ENCODE peak calls at places on chromosomes 12 and 14, in six cellular contexts. One of them, this sample, is unnamed.
A peak's percentile ranks its signal among the peaks of the same experiment; 100 is the strongest.

GRCh38 chr14:90419200-90419599 is 22.4 kb downstream of the CALM1 start:
- DNase-seq in A549: peak; percentile 35
- DNase-seq in GM12878: no peak
- DNase-seq in endothelial cell of umbilical vein: peak; percentile 100
- DNase-seq in K562: no peak
- DNase-seq in HepG2: no peak
- DNase-seq in this sample: no peak

GRCh38 chr12:4483885-4484823 is 38.5 kb upstream of the FGF6 start:
- DNase-seq in K562: no peak
- DNase-seq in GM12878: no peak
- DNase-seq in HepG2: no peak
- DNase-seq in A549: no peak
- DNase-seq in endothelial cell of umbilical vein: no peak
- DNase-seq in this sample: peak; percentile 18

GRCh38 chr12:85866929-85867776 is 6.9 kb upstream of the NTS start:
- DNase-seq in HepG2: peak; percentile 48
- DNase-seq in endothelial cell of umbilical vein: peak; percentile 81
- DNase-seq in GM12878: no peak
- DNase-seq in K562: peak; percentile 12
- DNase-seq in A549: peak; percentile 51
- DNase-seq in this sample: peak; percentile 70

GRCh38 chr12:24705741-24706358 is 243.1 kb downstream of the BCAT1 start:
- DNase-seq in endothelial cell of umbilical vein: no peak
- DNase-seq in HepG2: no peak
- DNase-seq in K562: no peak
- DNase-seq in A549: no peak
- DNase-seq in GM12878: peak; percentile 80
- DNase-seq in this sample: peak; percentile 27

GRCh38 chr12:21118760-21119159 is 12.2 kb upstream of the SLCO1B1 start:
- DNase-seq in GM12878: no peak
- DNase-seq in endothelial cell of umbilical vein: no peak
- DNase-seq in A549: peak; percentile 4
- DNase-seq in HepG2: no peak
- DNase-seq in K562: no peak
- DNase-seq in this sample: no peak

GRCh38 chr12:45379261-45379660 is 163.4 kb downstream of the ANO6 start:
- DNase-seq in endothelial cell of umbilical vein: peak; percentile 89
- DNase-seq in A549: no peak
- DNase-seq in GM12878: no peak
- DNase-seq in K562: no peak
- DNase-seq in HepG2: no peak
- DNase-seq in this sample: no peak

GRCh38 chr14:50335989-50336391 is 23.9 kb downstream of the DMAC2L start:
- DNase-seq in GM12878: no peak
- DNase-seq in K562: no peak
- DNase-seq in HepG2: no peak
- DNase-seq in A549: no peak
- DNase-seq in endothelial cell of umbilical vein: peak; percentile 79
- DNase-seq in this sample: peak; percentile 45

GRCh38 chr14:100982764-100983163 is 79.2 kb upstream of the RTL1 start:
- DNase-seq in A549: no peak
- DNase-seq in endothelial cell of umbilical vein: no peak
- DNase-seq in HepG2: no peak
- DNase-seq in GM12878: no peak
- DNase-seq in K562: no peak
- DNase-seq in this sample: no peak

GRCh38 chr12:22625671-22626251 is 790 bp downstream of the ETNK1 start:
- DNase-seq in endothelial cell of umbilical vein: peak; percentile 67
- DNase-seq in HepG2: peak; percentile 40
- DNase-seq in A549: peak; percentile 33
- DNase-seq in GM12878: peak; percentile 11
- DNase-seq in K562: peak; percentile 30
- DNase-seq in this sample: peak; percentile 68

GRCh38 chr12:7152818-7153217 is 22.6 kb downstream of the CLSTN3 start:
- DNase-seq in endothelial cell of umbilical vein: no peak
- DNase-seq in GM12878: no peak
- DNase-seq in HepG2: no peak
- DNase-seq in A549: no peak
- DNase-seq in K562: no peak
- DNase-seq in this sample: no peak

GRCh38 chr12:106987846-106988245 is 900 bp upstream of the MTERF2 start:
- DNase-seq in HepG2: no peak
- DNase-seq in A549: no peak
- DNase-seq in endothelial cell of umbilical vein: no peak
- DNase-seq in GM12878: no peak
- DNase-seq in K562: no peak
- DNase-seq in this sample: no peak

GRCh38 chr12:78403681-78404080 is 460.9 kb upstream of the SYT1 start:
- DNase-seq in A549: no peak
- DNase-seq in endothelial cell of umbilical vein: no peak
- DNase-seq in HepG2: no peak
- DNase-seq in K562: no peak
- DNase-seq in GM12878: no peak
- DNase-seq in this sample: no peak

GRCh38 chr12:94211011-94211410 is 62.6 kb downstream of the PLXNC1 start:
- DNase-seq in GM12878: no peak
- DNase-seq in endothelial cell of umbilical vein: no peak
- DNase-seq in A549: no peak
- DNase-seq in HepG2: no peak
- DNase-seq in K562: no peak
- DNase-seq in this sample: no peak

GRCh38 chr14:87989613-87990299 is 3.2 kb downstream of the GALC start:
- DNase-seq in endothelial cell of umbilical vein: no peak
- DNase-seq in A549: no peak
- DNase-seq in HepG2: no peak
- DNase-seq in K562: no peak
- DNase-seq in GM12878: no peak
- DNase-seq in this sample: no peak

GRCh38 chr12:103600967-103601728 is 14.1 kb downstream of the STAB2 start:
- DNase-seq in GM12878: no peak
- DNase-seq in K562: no peak
- DNase-seq in HepG2: no peak
- DNase-seq in A549: no peak
- DNase-seq in endothelial cell of umbilical vein: peak; percentile 76
- DNase-seq in this sample: no peak

GRCh38 chr12:92290016-92290685 is 144.5 kb upstream of the BTG1 start:
- DNase-seq in K562: no peak
- DNase-seq in endothelial cell of umbilical vein: peak; percentile 58
- DNase-seq in HepG2: no peak
- DNase-seq in A549: no peak
- DNase-seq in GM12878: no peak
- DNase-seq in this sample: no peak

GRCh38 chr12:85725991-85726390 is 110.2 kb downstream of the RASSF9 start:
- DNase-seq in endothelial cell of umbilical vein: no peak
- DNase-seq in K562: no peak
- DNase-seq in HepG2: no peak
- DNase-seq in A549: no peak
- DNase-seq in GM12878: no peak
- DNase-seq in this sample: peak; percentile 17

GRCh38 chr12:78240827-78241226 is 410.1 kb downstream of the NAV3 start:
- DNase-seq in HepG2: no peak
- DNase-seq in endothelial cell of umbilical vein: no peak
- DNase-seq in A549: no peak
- DNase-seq in GM12878: no peak
- DNase-seq in K562: no peak
- DNase-seq in this sample: no peak

GRCh38 chr12:57623385-57623784 is 9.6 kb downstream of the B4GALNT1 start:
- DNase-seq in endothelial cell of umbilical vein: no peak
- DNase-seq in HepG2: no peak
- DNase-seq in GM12878: no peak
- DNase-seq in K562: no peak
- DNase-seq in A549: no peak
- DNase-seq in this sample: no peak

GRCh38 chr14:78933948-78934524 is 763.9 kb downstream of the NRXN3 start:
- DNase-seq in A549: peak; percentile 31
- DNase-seq in K562: peak; percentile 6
- DNase-seq in endothelial cell of umbilical vein: peak; percentile 54
- DNase-seq in GM12878: no peak
- DNase-seq in HepG2: peak; percentile 12
- DNase-seq in this sample: peak; percentile 31

GRCh38 chr14:105532735-105533141 is 6.4 kb downstream of the TMEM121 start:
- DNase-seq in GM12878: no peak
- DNase-seq in K562: peak; percentile 61
- DNase-seq in A549: peak; percentile 72
- DNase-seq in endothelial cell of umbilical vein: no peak
- DNase-seq in HepG2: peak; percentile 56
- DNase-seq in this sample: peak; percentile 81

GRCh38 chr12:76883151-76883550 is 4.3 kb upstream of the CSRP2 start:
- DNase-seq in K562: no peak
- DNase-seq in GM12878: no peak
- DNase-seq in endothelial cell of umbilical vein: no peak
- DNase-seq in HepG2: no peak
- DNase-seq in A549: no peak
- DNase-seq in this sample: no peak

GRCh38 chr12:132367401-132367851 is 38.0 kb upstream of the GALNT9 start:
- DNase-seq in K562: no peak
- DNase-seq in endothelial cell of umbilical vein: no peak
- DNase-seq in A549: no peak
- DNase-seq in HepG2: no peak
- DNase-seq in GM12878: no peak
- DNase-seq in this sample: peak; percentile 82

GRCh38 chr14:67571275-67571990 is 28.6 kb downstream of the PIGH start:
- DNase-seq in GM12878: no peak
- DNase-seq in endothelial cell of umbilical vein: peak; percentile 54
- DNase-seq in A549: peak; percentile 67
- DNase-seq in K562: peak; percentile 54
- DNase-seq in HepG2: peak; percentile 45
- DNase-seq in this sample: peak; percentile 63

GRCh38 chr12:39077226-39077625 is 171.8 kb upstream of the CPNE8 start:
- DNase-seq in endothelial cell of umbilical vein: no peak
- DNase-seq in K562: no peak
- DNase-seq in HepG2: no peak
- DNase-seq in A549: no peak
- DNase-seq in GM12878: no peak
- DNase-seq in this sample: no peak

GRCh38 chr14:23094666-23095195 is at the start of gene ACIN1:
- DNase-seq in endothelial cell of umbilical vein: peak; percentile 94
- DNase-seq in HepG2: peak; percentile 95
- DNase-seq in A549: no peak
- DNase-seq in GM12878: peak; percentile 65
- DNase-seq in K562: peak; percentile 81
- DNase-seq in this sample: peak; percentile 92

GRCh38 chr12:20410746-20411145 is 42.4 kb downstream of the PDE3A start:
- DNase-seq in K562: no peak
- DNase-seq in endothelial cell of umbilical vein: no peak
- DNase-seq in HepG2: no peak
- DNase-seq in A549: no peak
- DNase-seq in GM12878: no peak
- DNase-seq in this sample: peak; percentile 95

GRCh38 chr12:27667540-27667939 is 28.7 kb upstream of the REP15 start:
- DNase-seq in GM12878: no peak
- DNase-seq in HepG2: no peak
- DNase-seq in K562: no peak
- DNase-seq in endothelial cell of umbilical vein: no peak
- DNase-seq in A549: no peak
- DNase-seq in this sample: no peak

GRCh38 chr14:65961004-65961403 is 525.2 kb upstream of the CCDC196 start:
- DNase-seq in endothelial cell of umbilical vein: peak; percentile 39
- DNase-seq in A549: peak; percentile 13
- DNase-seq in K562: peak; percentile 65
- DNase-seq in GM12878: no peak
- DNase-seq in HepG2: no peak
- DNase-seq in this sample: peak; percentile 62

GRCh38 chr14:95522556-95522955 is 6.1 kb upstream of the SYNE3 start:
- DNase-seq in A549: no peak
- DNase-seq in HepG2: no peak
- DNase-seq in GM12878: no peak
- DNase-seq in endothelial cell of umbilical vein: no peak
- DNase-seq in K562: no peak
- DNase-seq in this sample: peak; percentile 39

GRCh38 chr14:59294662-59294992 is 106.2 kb downstream of the DAAM1 start:
- DNase-seq in HepG2: no peak
- DNase-seq in K562: no peak
- DNase-seq in A549: no peak
- DNase-seq in GM12878: no peak
- DNase-seq in endothelial cell of umbilical vein: no peak
- DNase-seq in this sample: no peak

GRCh38 chr12:112350593-112351592 is 31.3 kb downstream of the HECTD4 start:
- DNase-seq in GM12878: no peak
- DNase-seq in HepG2: no peak
- DNase-seq in A549: no peak
- DNase-seq in endothelial cell of umbilical vein: no peak
- DNase-seq in K562: peak; percentile 93
- DNase-seq in this sample: no peak

GRCh38 chr12:63978519-63978918 is 134.0 kb downstream of the SRGAP1 start:
- DNase-seq in endothelial cell of umbilical vein: peak; percentile 77
- DNase-seq in HepG2: peak; percentile 4
- DNase-seq in GM12878: no peak
- DNase-seq in K562: no peak
- DNase-seq in A549: peak; percentile 26
- DNase-seq in this sample: no peak
- TF ChIP-seq MYC in endothelial cell of umbilical vein: no peak
- TF ChIP-seq MYC in HepG2: no peak
- TF ChIP-seq MYC in GM12878: no peak
- TF ChIP-seq MYC in K562: no peak
- TF ChIP-seq MYC in A549: no peak
- TF ChIP-seq MYC in this sample: no peak

DNA sequence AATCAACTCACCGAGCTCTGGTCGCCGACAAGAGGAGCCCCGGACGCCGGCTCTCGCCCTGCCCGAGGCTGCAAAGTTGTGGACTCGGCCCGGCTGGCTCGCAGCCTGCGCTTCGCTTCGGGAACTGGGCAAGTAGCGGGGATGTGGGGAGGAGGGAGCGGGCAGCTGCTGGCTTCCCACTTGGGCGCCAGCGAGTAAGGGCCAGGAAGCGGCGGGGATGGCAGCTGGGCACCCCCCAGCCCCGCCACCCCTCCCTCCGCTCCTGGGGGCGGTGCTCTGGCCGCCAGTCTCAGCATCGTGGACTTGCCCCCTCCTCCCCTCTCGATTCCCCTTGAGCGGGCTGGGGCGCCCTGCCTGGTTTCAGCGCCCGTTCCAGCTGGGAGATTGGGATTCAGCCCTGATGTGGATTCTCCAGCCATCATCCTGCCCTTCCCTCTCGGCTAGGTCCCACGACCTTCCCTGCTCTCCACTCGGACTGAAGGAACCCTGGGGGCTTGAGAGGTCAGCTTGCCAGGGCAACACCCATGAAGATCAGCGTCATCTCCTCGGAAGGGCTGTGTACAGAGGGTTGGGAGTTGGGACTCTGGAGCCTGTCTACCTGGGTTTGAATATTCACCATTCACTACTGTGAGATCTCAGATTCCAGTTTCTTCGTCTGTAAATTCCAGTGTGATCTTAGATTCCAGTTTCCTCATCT is at the start of gene ZDHHC22:
- DNase-seq in endothelial cell of umbilical vein: no peak
- DNase-seq in HepG2: no peak
- DNase-seq in K562: no peak
- DNase-seq in GM12878: no peak
- DNase-seq in A549: peak; percentile 36
- DNase-seq in this sample: no peak
- TF ChIP-seq MAX in endothelial cell of umbilical vein: no peak
- TF ChIP-seq MAX in HepG2: no peak
- TF ChIP-seq MAX in K562: no peak
- TF ChIP-seq MAX in GM12878: no peak
- TF ChIP-seq MAX in A549: no peak
- TF ChIP-seq MAX in this sample: no peak

GRCh38 chr12:52920937-52921336 is 16.1 kb upstream of the KRT8 start:
- DNase-seq in GM12878: no peak
- DNase-seq in K562: peak; percentile 7
- DNase-seq in A549: no peak
- DNase-seq in endothelial cell of umbilical vein: no peak
- DNase-seq in HepG2: peak; percentile 84
- DNase-seq in this sample: no peak
- TF ChIP-seq MYC in GM12878: no peak
- TF ChIP-seq MYC in K562: no peak
- TF ChIP-seq MYC in A549: no peak
- TF ChIP-seq MYC in endothelial cell of umbilical vein: no peak
- TF ChIP-seq MYC in HepG2: no peak
- TF ChIP-seq MYC in this sample: no peak

GRCh38 chr12:12212769-12213168 is 54.1 kb downstream of the LRP6 start:
- DNase-seq in A549: no peak
- DNase-seq in HepG2: no peak
- DNase-seq in endothelial cell of umbilical vein: no peak
- DNase-seq in GM12878: no peak
- DNase-seq in K562: no peak
- DNase-seq in this sample: no peak
- TF ChIP-seq MAX in A549: no peak
- TF ChIP-seq MAX in HepG2: no peak
- TF ChIP-seq MAX in endothelial cell of umbilical vein: no peak
- TF ChIP-seq MAX in GM12878: no peak
- TF ChIP-seq MAX in K562: no peak
- TF ChIP-seq MAX in this sample: no peak